ENCODE peak calls at places on chromosomes 11 and 22, in four cellular contexts. Y is GM12878, M is fibroblast of lung, I is esophagus muscularis mucosa. V is an unnamed sample.

GRCh38 chr22:19943665-19944026 is 2.0 kb upstream of the TXNRD2 start:
- DNase-seq in Y (no peak), M (peak; percentile 65), I (no peak), V (peak; percentile 43)

GRCh38 chr22:48692734-48693376 is 1134.8 kb downstream of the BRD1 start:
- DNase-seq in Y (no peak), M (no peak), I (no peak), V (no peak)

GRCh38 chr11:1351278-1351937 is 38.3 kb upstream of the BRSK2 start:
- DNase-seq in Y (no peak), M (no peak), I (no peak), V (no peak)

GRCh38 chr11:79062814-79063762 is 377.7 kb downstream of the TENM4 start:
- DNase-seq in Y (no peak), M (no peak), I (no peak), V (peak; percentile 48)

GRCh38 chr11:72773291-72773690 is 20.6 kb downstream of the STARD10 start:
- DNase-seq in Y (no peak), M (peak; percentile 83), I (no peak), V (peak; percentile 85)

GRCh38 chr11:23502821-23503220 is 642.5 kb upstream of the CCDC179 start:
- DNase-seq in Y (no peak), M (peak; percentile 1), I (no peak), V (no peak)

GRCh38 chr22:33918676-33919590 is 1.3 kb downstream of the LARGE1 start:
- DNase-seq in Y (no peak), M (peak; percentile 49), I (no peak), V (peak; percentile 44)

GRCh38 chr11:62560566-62561103 is 13.1 kb downstream of the EEF1G start:
- DNase-seq in Y (no peak), M (peak; percentile 98), I (peak; percentile 97), V (peak; percentile 99)

GRCh38 chr11:92826597-92826996 is 142.9 kb upstream of the MTNR1B start:
- DNase-seq in Y (no peak), M (no peak), I (no peak), V (no peak)

GRCh38 chr11:1478011-1478410 is 8.6 kb downstream of the MOB2 start:
- DNase-seq in Y (no peak), M (no peak), I (no peak), V (no peak)

GRCh38 chr11:22785251-22785650 is 44.4 kb downstream of the SVIP start:
- DNase-seq in Y (no peak), M (no peak), I (no peak), V (peak; percentile 56)

GRCh38 chr11:69213315-69213714 is 57.6 kb downstream of the SMIM38 start:
- DNase-seq in Y (peak; percentile 35), M (no peak), I (no peak), V (no peak)

GRCh38 chr22:35894937-35895708 is 133.5 kb downstream of the RBFOX2 start:
- DNase-seq in Y (no peak), M (peak; percentile 95), I (no peak), V (peak; percentile 91)

GRCh38 chr11:68040121-68040956 is 1.5 kb downstream of the TCIRG1 start:
- DNase-seq in Y (peak; percentile 21), M (peak; percentile 69), I (peak; percentile 94), V (peak; percentile 69)

GRCh38 chr22:44394246-44395115 is 81.7 kb upstream of the SHISAL1 start:
- DNase-seq in Y (no peak), M (no peak), I (no peak), V (no peak)

GRCh38 chr11:2151500-2152257 is 9.3 kb downstream of the INS start:
- DNase-seq in Y (no peak), M (peak; percentile 71), I (peak; percentile 94), V (peak; percentile 72)

GRCh38 chr22:44483878-44484277 is 14.2 kb downstream of the RTL6 start:
- DNase-seq in Y (no peak), M (peak; percentile 11), I (no peak), V (peak; percentile 35)

GRCh38 chr11:31722754-31723153 is 88.4 kb downstream of the PAX6 start:
- DNase-seq in Y (no peak), M (no peak), I (no peak), V (no peak)

GRCh38 chr11:56817661-56818060 is 69.2 kb upstream of the OR9G4 start:
- DNase-seq in Y (no peak), M (no peak), I (no peak), V (no peak)

GRCh38 chr22:24141586-24141985 is 39.7 kb upstream of the SUSD2 start:
- DNase-seq in Y (no peak), M (peak; percentile 30), I (no peak), V (no peak)

GRCh38 chr22:40853961-40854360 is 2.5 kb downstream of the ST13 start:
- DNase-seq in Y (no peak), M (peak; percentile 15), I (no peak), V (no peak)

GRCh38 chr11:73331138-73331916 is 23.3 kb downstream of the ARHGEF17 start:
- DNase-seq in Y (no peak), M (peak; percentile 70), I (no peak), V (peak; percentile 39)

GRCh38 chr11:132686827-132687370 is 845.4 kb downstream of the OPCML start:
- DNase-seq in Y (no peak), M (no peak), I (no peak), V (no peak)

GRCh38 chr22:32050678-32051515 is 7.8 kb downstream of the SLC5A1 start:
- DNase-seq in Y (peak; percentile 63), M (peak; percentile 88), I (no peak), V (peak; percentile 89)

GRCh38 chr22:43628253-43628649 is 183.9 kb downstream of the EFCAB6 start:
- DNase-seq in Y (no peak), M (no peak), I (no peak), V (no peak)

GRCh38 chr22:48368975-48369525 is 1458.6 kb downstream of the BRD1 start:
- DNase-seq in Y (no peak), M (no peak), I (no peak), V (no peak)

GRCh38 chr11:61418136-61418535 is 11.6 kb downstream of the CPSF7 start:
- DNase-seq in Y (no peak), M (no peak), I (no peak), V (no peak)

GRCh38 chr11:65637794-65638317 is at the start of gene SIPA1:
- DNase-seq in Y (no peak), M (peak; percentile 91), I (no peak), V (peak; percentile 81)

GRCh38 chr22:42397332-42398246 is 34.6 kb downstream of the NFAM1 start:
- DNase-seq in Y (peak; percentile 66), M (no peak), I (no peak), V (no peak)

GRCh38 chr22:23305321-23305910 is 125.1 kb downstream of the BCR start:
- DNase-seq in Y (no peak), M (peak; percentile 61), I (no peak), V (peak; percentile 41)

GRCh38 chr11:75813622-75814039 is 1.4 kb upstream of the UVRAG start:
- DNase-seq in Y (no peak), M (no peak), I (no peak), V (no peak)

GRCh38 chr11:76156971-76157427 is 49.3 kb downstream of the WNT11 start:
- DNase-seq in Y (no peak), M (no peak), I (no peak), V (no peak)

GRCh38 chr11:73273246-73273890 is 1.2 kb downstream of the P2RY6 start:
- DNase-seq in Y (no peak), M (no peak), I (no peak), V (no peak)

GRCh38 chr11:12399355-12399754 is 22.0 kb downstream of the PARVA start:
- DNase-seq in Y (no peak), M (peak; percentile 40), I (no peak), V (no peak)

GRCh38 chr11:11961399-11962028 is 46.9 kb downstream of the DKK3 start:
- DNase-seq in Y (no peak), M (no peak), I (no peak), V (no peak)

DNA sequence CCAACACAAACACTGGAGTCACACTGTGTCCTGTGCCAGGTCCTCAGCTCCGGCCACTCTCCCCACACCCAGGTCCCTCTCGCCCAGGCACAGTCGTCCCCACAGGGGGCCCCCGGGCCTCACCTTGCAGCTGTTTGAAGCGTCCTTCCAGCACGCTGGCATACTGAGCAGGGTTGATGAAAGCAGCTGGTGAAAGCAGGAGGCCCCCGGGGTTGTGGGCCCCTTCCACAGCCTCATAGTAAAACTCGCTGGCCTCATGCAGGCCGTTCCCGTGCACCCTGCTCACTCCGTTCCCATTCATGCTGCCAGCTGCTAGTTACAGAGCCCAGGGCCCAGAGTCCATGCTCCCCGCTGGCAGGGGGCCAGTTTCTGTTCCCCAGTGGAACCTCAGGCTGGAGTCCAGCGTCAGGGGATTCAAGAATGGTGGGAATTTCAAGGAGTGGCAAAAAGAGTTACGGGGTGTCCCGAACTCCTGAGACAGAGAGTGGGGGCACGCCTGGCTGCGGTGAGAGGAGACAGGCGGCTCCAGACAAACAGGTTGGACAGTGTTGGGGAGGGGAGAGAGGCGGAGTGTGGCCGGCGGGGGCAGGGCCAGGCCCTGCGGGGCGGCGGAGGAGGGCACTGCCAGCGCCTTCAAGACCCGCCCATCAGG is 10.6 kb downstream of the SPTBN2 start:
- DNase-seq in Y (no peak), M (no peak), I (no peak), V (no peak)
- TF ChIP-seq CTCF in Y (no peak), M (no peak), I (no peak), V (no peak)

GRCh38 chr11:17405232-17406005 is 17.0 kb upstream of the KCNJ11 start:
- DNase-seq in Y (no peak), M (peak; percentile 32), I (no peak), V (peak; percentile 21)
- H3K4me3 ChIP-seq in Y (no peak overlapping the region), M (no peak overlapping the region), I (no peak overlapping the region), V (no peak overlapping the region)

DNA sequence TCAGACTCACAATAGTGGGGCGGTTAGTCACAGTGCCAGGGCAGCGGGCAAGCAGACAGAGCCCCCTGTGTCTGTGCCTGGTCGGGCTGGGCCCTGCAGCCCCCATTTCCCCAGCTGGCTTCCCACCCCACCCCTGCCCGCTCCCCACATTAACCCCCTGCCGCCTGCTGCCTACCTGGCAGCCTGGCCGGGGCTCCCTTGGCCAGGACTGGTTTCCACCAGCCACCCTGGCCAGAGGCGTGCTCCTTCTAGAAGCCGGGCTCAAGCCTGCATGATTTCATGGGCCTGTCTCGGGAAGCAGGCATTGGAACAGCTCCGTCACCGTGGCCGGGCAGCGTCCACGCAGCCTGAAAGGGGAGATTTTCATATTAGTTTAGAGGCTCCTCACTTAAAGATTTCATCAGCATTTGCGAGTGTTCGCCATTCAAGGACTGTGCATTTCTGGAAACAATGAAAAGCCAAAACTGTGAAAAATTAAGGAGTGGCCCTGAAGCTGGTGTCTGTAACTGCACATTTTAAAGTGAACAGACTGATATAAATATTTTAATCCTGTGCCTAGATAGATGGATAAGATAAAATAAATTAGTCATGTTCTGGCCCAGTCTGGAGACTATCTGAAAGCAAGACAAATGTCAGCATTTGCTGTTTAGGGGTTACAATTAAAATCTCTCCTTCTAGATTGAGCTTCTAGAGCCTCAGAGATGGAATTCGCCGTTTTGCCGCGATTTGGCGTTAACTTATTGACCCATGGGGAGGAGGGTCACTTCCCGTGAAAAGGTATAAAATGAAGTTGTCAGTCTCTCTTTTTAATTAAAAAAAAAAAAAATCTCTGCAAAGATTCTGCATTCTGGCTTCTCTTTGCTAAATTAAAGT is 79.4 kb upstream of the WNT7B start:
- DNase-seq in Y (no peak), M (no peak), I (no peak), V (peak; percentile 77)
- TF ChIP-seq CTCF in Y (no peak), M (no peak), I (no peak), V (no peak)

DNA sequence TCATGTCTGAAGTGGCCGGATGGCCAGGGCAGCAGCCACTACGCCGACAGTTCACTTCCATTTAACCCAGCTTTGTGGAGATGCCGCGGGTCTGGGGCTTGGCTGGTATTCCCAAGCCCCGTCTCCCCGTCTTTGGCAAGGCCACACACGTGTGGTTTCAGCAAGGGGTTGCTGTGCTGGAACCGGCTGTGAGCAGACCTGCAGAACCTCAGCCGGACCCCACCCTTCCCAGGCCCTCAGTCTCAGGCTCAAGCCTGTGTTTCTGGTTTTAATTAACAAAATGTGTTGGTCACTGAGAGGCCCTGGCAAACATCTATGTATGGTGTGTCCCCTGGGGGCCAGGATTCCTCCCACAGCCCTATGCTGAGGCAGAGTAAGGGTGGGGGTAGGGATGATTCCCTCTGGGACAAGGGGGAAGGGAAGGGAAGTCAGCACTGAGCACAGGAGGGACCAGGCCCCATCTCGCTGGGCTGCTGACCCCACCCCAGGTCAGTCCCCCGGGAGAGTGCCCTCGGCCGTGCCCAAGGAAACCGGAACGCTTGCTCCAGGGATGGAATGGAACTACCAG is 9.3 kb downstream of the OSBPL5 start:
- DNase-seq in Y (no peak), M (peak; percentile 40), I (no peak), V (peak; percentile 79)
- H3K4me3 ChIP-seq in Y (no peak overlapping the region), M (peak overlapping the region; percentile 5), I (peak overlapping the region; percentile 36), V (peak overlapping the region; percentile 22)

V was measured in fibroblast of the aortic adventitia.